ENCODE peak calls at places on chromosome 2, in four cellular contexts. J, D, E and G are unnamed samples.

GRCh38 chr2:64327510-64328414 is 126.2 kb upstream of the LGALSL start:
- DNase-seq in J (peak; percentile 49), D (peak; percentile 54), E (peak; percentile 39), G (no peak)

GRCh38 chr2:121356058-121356640 is 71.1 kb upstream of the TFCP2L1 start:
- DNase-seq in J (no peak), D (peak; percentile 81), E (peak; percentile 59), G (peak; percentile 23)

GRCh38 chr2:43376523-43377198 is 150.3 kb upstream of the ZFP36L2 start:
- DNase-seq in J (no peak), D (no peak), E (no peak), G (no peak)

GRCh38 chr2:20509766-20510490 is 63.1 kb downstream of the RHOB start:
- DNase-seq in J (no peak), D (peak; percentile 56), E (peak; percentile 72), G (peak; percentile 66)

GRCh38 chr2:64143154-64144056 is 815 bp downstream of the PELI1 start:
- DNase-seq in J (no peak), D (peak; percentile 59), E (peak; percentile 50), G (peak; percentile 49)

GRCh38 chr2:57890462-57890861 is 156.1 kb upstream of the VRK2 start:
- DNase-seq in J (no peak), D (no peak), E (peak; percentile 45), G (no peak)

GRCh38 chr2:16628316-16628715 is 37.3 kb downstream of the CYRIA start:
- DNase-seq in J (no peak), D (no peak), E (peak; percentile 30), G (no peak)

GRCh38 chr2:191115391-191115790 is 35.4 kb downstream of the STAT4 start:
- DNase-seq in J (no peak), D (no peak), E (peak; percentile 52), G (no peak)

GRCh38 chr2:38505779-38506178 is 96.9 kb downstream of the HNRNPLL start:
- DNase-seq in J (no peak), D (peak; percentile 86), E (no peak), G (peak; percentile 71)

GRCh38 chr2:181682026-181682789 is 1.9 kb upstream of the NEUROD1 start:
- DNase-seq in J (no peak), D (no peak), E (no peak), G (no peak)
- H3K27me3 ChIP-seq in J (peaks cover 86% of the 10 kb centered on the region), D (peaks cover 100% of the 10 kb centered on the region), E (peaks cover 82% of the 10 kb centered on the region), G (peaks cover 58% of the 10 kb centered on the region)

GRCh38 chr2:193836424-193836823 is 1641.7 kb upstream of the TMEFF2 start:
- DNase-seq in J (no peak), D (peak; percentile 6), E (no peak), G (no peak)

GRCh38 chr2:193841389-193842150 is 1646.8 kb upstream of the TMEFF2 start:
- DNase-seq in J (no peak), D (peak; percentile 66), E (peak; percentile 67), G (no peak)

GRCh38 chr2:193837368-193837767 is 1642.6 kb upstream of the TMEFF2 start:
- DNase-seq in J (no peak), D (peak; percentile 48), E (peak; percentile 55), G (no peak)
- H3K36me3 ChIP-seq in J (no peaks in the 10 kb centered on the region), D (no peaks in the 10 kb centered on the region), E (no peaks in the 10 kb centered on the region), G (no peaks in the 10 kb centered on the region)

GRCh38 chr2:172084484-172084733 is 898 bp upstream of the DLX1 start:
- DNase-seq in J (no peak), D (no peak), E (no peak), G (peak; percentile 86)
- H3K4me3 ChIP-seq in J (peak overlapping the region; percentile 51), D (peak overlapping the region; percentile 17), E (no peak overlapping the region), G (peak overlapping the region; percentile 72)

DNA sequence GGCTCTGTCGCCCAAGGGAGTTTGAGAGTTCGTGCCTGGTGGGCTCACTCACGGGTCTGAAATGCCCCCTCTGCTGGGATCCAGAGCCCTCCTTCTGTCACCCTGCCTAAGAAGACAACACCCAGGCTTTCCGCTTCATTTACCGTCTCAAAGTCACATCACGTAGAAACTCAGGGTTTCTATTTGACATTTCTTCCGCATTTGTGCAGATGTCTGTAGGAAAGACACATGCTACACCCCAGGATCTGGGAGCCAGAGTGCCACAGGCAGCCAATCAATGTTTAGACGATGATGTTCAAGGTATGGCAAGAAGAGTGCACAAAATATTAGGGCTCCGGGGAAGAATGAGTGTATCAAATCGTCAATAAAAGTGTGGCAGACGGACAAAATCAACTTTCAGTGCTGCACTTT is 24.4 kb upstream of the ACKR3 start:
- DNase-seq in J (no peak), D (no peak), E (no peak), G (no peak)
- H3K27me3 ChIP-seq in J (no peaks in the 10 kb centered on the region), D (no peaks in the 10 kb centered on the region), E (no peaks in the 10 kb centered on the region), G (no peaks in the 10 kb centered on the region)